ENCODE peak calls at places on chromosomes 5 and 9, in ten cellular contexts. One of them, this sample, is unnamed.

GRCh38 chr5:134092875-134093274 is 21.6 kb upstream of the TCF7 start:
- DNase-seq in sigmoid colon: no peak
- DNase-seq in H9: no peak
- DNase-seq in A673: no peak
- DNase-seq in ovary: no peak
- DNase-seq in gastrocnemius medialis: peak
- DNase-seq in body of pancreas: peak
- DNase-seq in osteocyte: no peak
- DNase-seq in GM13977: no peak
- DNase-seq in endothelial cell: no peak
- DNase-seq in this sample: peak

GRCh38 chr5:126483156-126483555 is 59.9 kb downstream of the GRAMD2B start:
- DNase-seq in ovary: no peak
- DNase-seq in osteocyte: no peak
- DNase-seq in H9: no peak
- DNase-seq in gastrocnemius medialis: no peak
- DNase-seq in sigmoid colon: no peak
- DNase-seq in GM13977: no peak
- DNase-seq in body of pancreas: no peak
- DNase-seq in A673: no peak
- DNase-seq in endothelial cell: no peak
- DNase-seq in this sample: no peak

GRCh38 chr5:50653946-50654345 is 12.5 kb upstream of the PARP8 start:
- DNase-seq in ovary: no peak
- DNase-seq in body of pancreas: peak
- DNase-seq in endothelial cell: no peak
- DNase-seq in GM13977: no peak
- DNase-seq in osteocyte: no peak
- DNase-seq in A673: no peak
- DNase-seq in H9: no peak
- DNase-seq in sigmoid colon: no peak
- DNase-seq in gastrocnemius medialis: no peak
- DNase-seq in this sample: no peak

GRCh38 chr5:58458851-58459275 is 1.0 kb downstream of the PLK2 start:
- DNase-seq in H9: no peak
- DNase-seq in GM13977: no peak
- DNase-seq in ovary: no peak
- DNase-seq in gastrocnemius medialis: no peak
- DNase-seq in endothelial cell: no peak
- DNase-seq in osteocyte: no peak
- DNase-seq in body of pancreas: no peak
- DNase-seq in A673: no peak
- DNase-seq in sigmoid colon: no peak
- DNase-seq in this sample: no peak

GRCh38 chr5:134463176-134463720 is 51.6 kb upstream of the CDKN2AIPNL start:
- DNase-seq in A673: no peak
- DNase-seq in body of pancreas: no peak
- DNase-seq in endothelial cell: no peak
- DNase-seq in gastrocnemius medialis: no peak
- DNase-seq in ovary: no peak
- DNase-seq in sigmoid colon: no peak
- DNase-seq in H9: no peak
- DNase-seq in osteocyte: no peak
- DNase-seq in GM13977: no peak
- DNase-seq in this sample: no peak

GRCh38 chr5:19241690-19242089 is 746.3 kb downstream of the CDH18 start:
- DNase-seq in GM13977: no peak
- DNase-seq in A673: no peak
- DNase-seq in gastrocnemius medialis: no peak
- DNase-seq in endothelial cell: no peak
- DNase-seq in ovary: no peak
- DNase-seq in sigmoid colon: no peak
- DNase-seq in body of pancreas: no peak
- DNase-seq in osteocyte: no peak
- DNase-seq in H9: no peak
- DNase-seq in this sample: no peak

GRCh38 chr5:105033642-105034217 is 1471.1 kb upstream of the NUDT12 start:
- DNase-seq in body of pancreas: no peak
- DNase-seq in A673: no peak
- DNase-seq in ovary: no peak
- DNase-seq in H9: no peak
- DNase-seq in gastrocnemius medialis: no peak
- DNase-seq in endothelial cell: no peak
- DNase-seq in sigmoid colon: no peak
- DNase-seq in osteocyte: no peak
- DNase-seq in GM13977: no peak
- DNase-seq in this sample: no peak

GRCh38 chr9:22208846-22209585 is 199.9 kb upstream of the CDKN2B start:
- DNase-seq in gastrocnemius medialis: no peak
- DNase-seq in sigmoid colon: no peak
- DNase-seq in A673: no peak
- DNase-seq in ovary: no peak
- DNase-seq in H9: no peak
- DNase-seq in GM13977: no peak
- DNase-seq in osteocyte: no peak
- DNase-seq in body of pancreas: no peak
- DNase-seq in endothelial cell: no peak
- DNase-seq in this sample: no peak

GRCh38 chr5:13985736-13986418 is 41.4 kb upstream of the DNAH5 start:
- DNase-seq in body of pancreas: peak
- DNase-seq in endothelial cell: no peak
- DNase-seq in osteocyte: peak
- DNase-seq in gastrocnemius medialis: no peak
- DNase-seq in ovary: no peak
- DNase-seq in GM13977: no peak
- DNase-seq in sigmoid colon: no peak
- DNase-seq in A673: peak
- DNase-seq in H9: no peak
- DNase-seq in this sample: peak

GRCh38 chr9:1331546-1331945 is 281.4 kb downstream of the DMRT2 start:
- DNase-seq in ovary: no peak
- DNase-seq in body of pancreas: no peak
- DNase-seq in GM13977: no peak
- DNase-seq in endothelial cell: no peak
- DNase-seq in gastrocnemius medialis: no peak
- DNase-seq in sigmoid colon: no peak
- DNase-seq in A673: no peak
- DNase-seq in osteocyte: no peak
- DNase-seq in H9: no peak
- DNase-seq in this sample: no peak

GRCh38 chr9:69030851-69031645 is 4.5 kb upstream of the FXN start:
- DNase-seq in A673: no peak
- DNase-seq in GM13977: no peak
- DNase-seq in gastrocnemius medialis: no peak
- DNase-seq in osteocyte: no peak
- DNase-seq in H9: no peak
- DNase-seq in body of pancreas: no peak
- DNase-seq in sigmoid colon: no peak
- DNase-seq in endothelial cell: no peak
- DNase-seq in ovary: no peak
- DNase-seq in this sample: no peak

GRCh38 chr5:117077142-117077541 is 502.5 kb upstream of the SEMA6A start:
- DNase-seq in osteocyte: no peak
- DNase-seq in H9: no peak
- DNase-seq in A673: no peak
- DNase-seq in ovary: no peak
- DNase-seq in GM13977: peak
- DNase-seq in endothelial cell: no peak
- DNase-seq in body of pancreas: no peak
- DNase-seq in sigmoid colon: no peak
- DNase-seq in gastrocnemius medialis: no peak
- DNase-seq in this sample: no peak
- TF ChIP-seq CTCF in osteocyte: peak
- TF ChIP-seq CTCF in H9: peak
- TF ChIP-seq CTCF in A673: peak
- TF ChIP-seq CTCF in ovary: no peak
- TF ChIP-seq CTCF in GM13977: peak
- TF ChIP-seq CTCF in endothelial cell: peak
- TF ChIP-seq CTCF in body of pancreas: peak
- TF ChIP-seq CTCF in sigmoid colon: no peak
- TF ChIP-seq CTCF in gastrocnemius medialis: no peak
- TF ChIP-seq CTCF in this sample: peak

GRCh38 chr9:116310212-116310611 is 156.6 kb downstream of the PAPPA start:
- DNase-seq in endothelial cell: no peak
- DNase-seq in osteocyte: no peak
- DNase-seq in gastrocnemius medialis: no peak
- DNase-seq in H9: no peak
- DNase-seq in ovary: no peak
- DNase-seq in A673: no peak
- DNase-seq in sigmoid colon: no peak
- DNase-seq in body of pancreas: no peak
- DNase-seq in GM13977: no peak
- DNase-seq in this sample: no peak

GRCh38 chr9:116316231-116316630 is 162.6 kb downstream of the PAPPA start:
- DNase-seq in body of pancreas: no peak
- DNase-seq in A673: no peak
- DNase-seq in H9: no peak
- DNase-seq in sigmoid colon: no peak
- DNase-seq in endothelial cell: no peak
- DNase-seq in osteocyte: no peak
- DNase-seq in ovary: no peak
- DNase-seq in gastrocnemius medialis: no peak
- DNase-seq in GM13977: no peak
- DNase-seq in this sample: no peak

GRCh38 chr9:116312221-116312620 is 158.6 kb downstream of the PAPPA start:
- DNase-seq in A673: no peak
- DNase-seq in osteocyte: no peak
- DNase-seq in GM13977: no peak
- DNase-seq in ovary: no peak
- DNase-seq in body of pancreas: no peak
- DNase-seq in sigmoid colon: no peak
- DNase-seq in gastrocnemius medialis: no peak
- DNase-seq in endothelial cell: no peak
- DNase-seq in H9: no peak
- DNase-seq in this sample: no peak

GRCh38 chr9:116317503-116317902 is 163.9 kb downstream of the PAPPA start:
- DNase-seq in H9: no peak
- DNase-seq in gastrocnemius medialis: no peak
- DNase-seq in GM13977: no peak
- DNase-seq in A673: no peak
- DNase-seq in endothelial cell: no peak
- DNase-seq in sigmoid colon: no peak
- DNase-seq in body of pancreas: no peak
- DNase-seq in ovary: no peak
- DNase-seq in osteocyte: no peak
- DNase-seq in this sample: no peak

DNA sequence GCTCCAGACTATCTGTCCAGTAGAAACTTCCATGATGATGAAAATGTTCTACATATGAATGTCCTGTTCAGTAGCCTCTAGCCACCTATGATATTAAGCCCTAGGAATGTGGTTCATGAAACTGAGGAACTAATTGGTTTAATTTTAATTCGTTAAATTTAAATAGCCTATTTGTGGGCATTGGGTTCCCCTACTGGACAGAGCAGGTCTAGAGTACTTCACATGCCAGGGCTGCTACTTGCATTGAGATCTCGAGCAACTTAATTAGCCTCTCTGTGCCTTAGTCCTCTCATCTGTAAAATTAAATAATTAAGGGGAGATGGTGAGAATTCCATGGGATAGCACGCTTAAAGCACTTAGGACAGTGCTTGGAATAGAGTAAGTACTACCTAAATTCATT is 160.0 kb downstream of the PAPPA start:
- DNase-seq in body of pancreas: no peak
- DNase-seq in osteocyte: no peak
- DNase-seq in GM13977: no peak
- DNase-seq in gastrocnemius medialis: no peak
- DNase-seq in A673: no peak
- DNase-seq in H9: no peak
- DNase-seq in ovary: no peak
- DNase-seq in endothelial cell: no peak
- DNase-seq in sigmoid colon: no peak
- DNase-seq in this sample: no peak
- TF ChIP-seq CTCF in body of pancreas: no peak
- TF ChIP-seq CTCF in osteocyte: peak
- TF ChIP-seq CTCF in GM13977: no peak
- TF ChIP-seq CTCF in gastrocnemius medialis: no peak
- TF ChIP-seq CTCF in A673: peak
- TF ChIP-seq CTCF in H9: peak
- TF ChIP-seq CTCF in ovary: no peak
- TF ChIP-seq CTCF in endothelial cell: no peak
- TF ChIP-seq CTCF in sigmoid colon: no peak
- TF ChIP-seq CTCF in this sample: no peak

DNA sequence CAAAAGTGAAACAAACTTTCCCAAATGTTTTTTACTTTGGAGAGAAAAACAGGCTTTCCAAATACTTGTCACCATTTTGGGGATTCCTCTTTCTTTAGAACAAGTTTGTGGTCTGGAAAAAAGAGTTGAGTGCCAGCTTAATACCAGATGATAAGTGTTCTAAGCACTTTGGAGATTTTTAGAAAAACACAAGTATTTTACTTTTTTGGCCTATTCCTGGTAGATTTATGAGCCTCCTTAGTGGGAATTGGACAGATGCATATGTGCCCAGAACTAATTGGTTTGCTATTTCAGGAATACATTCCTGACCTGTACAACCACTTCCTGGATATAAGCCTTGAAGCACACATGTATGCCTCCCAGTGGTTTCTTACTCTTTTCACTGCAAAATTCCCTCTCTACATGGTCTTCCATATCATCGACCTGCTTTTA is 40.5 kb downstream of the GPR21 start:
- DNase-seq in A673: no peak
- DNase-seq in ovary: no peak
- DNase-seq in osteocyte: no peak
- DNase-seq in sigmoid colon: no peak
- DNase-seq in H9: no peak
- DNase-seq in endothelial cell: no peak
- DNase-seq in gastrocnemius medialis: no peak
- DNase-seq in body of pancreas: no peak
- DNase-seq in GM13977: no peak
- DNase-seq in this sample: no peak
- TF ChIP-seq CTCF in A673: no peak
- TF ChIP-seq CTCF in ovary: no peak
- TF ChIP-seq CTCF in osteocyte: peak
- TF ChIP-seq CTCF in sigmoid colon: no peak
- TF ChIP-seq CTCF in H9: no peak
- TF ChIP-seq CTCF in endothelial cell: no peak
- TF ChIP-seq CTCF in gastrocnemius medialis: no peak
- TF ChIP-seq CTCF in body of pancreas: no peak
- TF ChIP-seq CTCF in GM13977: no peak
- TF ChIP-seq CTCF in this sample: no peak

DNA sequence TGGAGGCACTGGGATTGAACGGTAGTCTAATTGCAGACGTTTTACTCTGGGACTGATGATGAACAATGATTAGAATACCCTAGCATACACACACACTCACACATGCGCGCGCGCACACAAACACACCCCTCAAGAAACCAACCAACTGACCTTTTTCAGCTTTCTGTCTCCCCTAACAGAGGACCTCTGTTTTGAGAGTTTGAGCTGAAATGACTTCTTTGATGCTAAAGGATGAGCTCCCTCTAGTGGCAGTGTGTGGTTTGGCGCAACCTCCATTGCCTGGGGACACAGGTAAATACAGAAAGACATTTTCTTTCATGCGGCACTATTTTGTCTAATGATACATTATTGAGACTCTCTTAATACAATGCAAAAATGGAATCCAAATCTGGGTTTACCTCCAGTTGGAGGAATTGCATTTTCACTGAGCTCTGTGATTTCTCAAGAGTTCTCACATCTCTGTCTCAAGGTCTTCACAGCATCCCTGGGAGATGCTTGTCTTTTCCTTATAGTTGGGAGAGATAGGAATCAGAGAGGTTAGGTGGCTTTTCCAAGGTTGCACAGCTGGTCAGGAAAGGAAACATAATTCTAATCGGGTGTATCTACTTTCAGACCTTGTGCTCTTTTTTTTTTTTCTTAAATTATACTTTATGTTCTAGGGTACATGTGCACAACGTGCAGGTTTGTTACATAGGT is 187.5 kb downstream of the TMEM38B start:
- DNase-seq in osteocyte: no peak
- DNase-seq in sigmoid colon: no peak
- DNase-seq in ovary: peak
- DNase-seq in gastrocnemius medialis: peak
- DNase-seq in GM13977: peak
- DNase-seq in endothelial cell: peak
- DNase-seq in A673: peak
- DNase-seq in body of pancreas: peak
- DNase-seq in H9: peak
- DNase-seq in this sample: peak
- TF ChIP-seq CTCF in osteocyte: peak
- TF ChIP-seq CTCF in sigmoid colon: peak
- TF ChIP-seq CTCF in ovary: no peak
- TF ChIP-seq CTCF in gastrocnemius medialis: peak
- TF ChIP-seq CTCF in GM13977: peak
- TF ChIP-seq CTCF in endothelial cell: peak
- TF ChIP-seq CTCF in A673: peak
- TF ChIP-seq CTCF in body of pancreas: peak
- TF ChIP-seq CTCF in H9: peak
- TF ChIP-seq CTCF in this sample: peak